ENCODE peak calls at places on chromosomes 3 and 15, in ten cellular contexts. T is activated naive CD4-positive, alpha-beta T cell; H is cardiac muscle cell; C is H1; N is head of caudate nucleus; I is SHP77; U is neural progenitor cell; P is GM23248; X is NCI-H774; Z is left lung. A is an unnamed sample.

GRCh38 chr3:29152379-29152778 is 128.5 kb upstream of the RBMS3 start:
- DNase-seq in T (no peak), H (no peak), C (no peak), N (no peak), I (no peak), U (peak; percentile 28), P (no peak), X (no peak), Z (no peak), A (no peak)

GRCh38 chr3:66885326-66886000 is 112.6 kb upstream of the KBTBD8 start:
- DNase-seq in T (no peak), H (no peak), C (no peak), N (no peak), I (no peak), U (peak; percentile 63), P (peak; percentile 51), X (no peak), Z (no peak), A (no peak)

GRCh38 chr3:98775459-98775858 is 12.3 kb downstream of the ST3GAL6 start:
- DNase-seq in T (no peak), H (no peak), C (no peak), N (no peak), I (no peak), U (no peak), P (no peak), X (no peak), Z (no peak), A (no peak)

GRCh38 chr3:194212021-194212868 is 76.3 kb downstream of the HES1 start:
- DNase-seq in T (no peak), H (peak; percentile 37), C (peak; percentile 61), N (no peak), I (no peak), U (peak; percentile 91), P (no peak), X (peak; percentile 59), Z (no peak), A (no peak)

GRCh38 chr3:48555949-48556795 is 431 bp downstream of the PFKFB4 start:
- DNase-seq in T (no peak), H (no peak), C (no peak), N (peak; percentile 44), I (no peak), U (no peak), P (no peak), X (no peak), Z (no peak), A (no peak)

GRCh38 chr3:152258448-152259302 is 10.1 kb upstream of the MBNL1 start:
- DNase-seq in T (peak; percentile 2), H (no peak), C (no peak), N (no peak), I (no peak), U (no peak), P (peak; percentile 99), X (no peak), Z (peak; percentile 67), A (peak; percentile 82)

GRCh38 chr3:105343991-105344390 is 22.7 kb upstream of the ALCAM start:
- DNase-seq in T (no peak), H (no peak), C (no peak), N (no peak), I (no peak), U (no peak), P (no peak), X (no peak), Z (no peak), A (no peak)

GRCh38 chr15:36271048-36271447 is 308.4 kb upstream of the CDIN1 start:
- DNase-seq in T (no peak), H (no peak), C (no peak), N (no peak), I (no peak), U (peak; percentile 93), P (no peak), X (no peak), Z (no peak), A (no peak)

GRCh38 chr15:76328962-76329361 is 7.6 kb upstream of the ISL2 start:
- DNase-seq in T (no peak), H (no peak), C (no peak), N (peak; percentile 33), I (no peak), U (no peak), P (peak; percentile 63), X (no peak), Z (no peak), A (no peak)

GRCh38 chr3:46895204-46895660 is 17.7 kb downstream of the PTH1R start:
- DNase-seq in T (peak; percentile 66), H (peak; percentile 67), C (peak; percentile 80), N (peak; percentile 87), I (peak; percentile 45), U (peak; percentile 69), P (peak; percentile 64), X (no peak), Z (no peak), A (no peak)

GRCh38 chr15:73969151-73969759 is 22.8 kb downstream of the STOML1 start:
- DNase-seq in T (no peak), H (no peak), C (no peak), N (no peak), I (no peak), U (no peak), P (peak; percentile 47), X (no peak), Z (peak; percentile 2), A (no peak)

GRCh38 chr15:43521419-43521818 is 4.0 kb downstream of the MAP1A start:
- DNase-seq in T (no peak), H (no peak), C (no peak), N (no peak), I (no peak), U (no peak), P (no peak), X (no peak), Z (no peak), A (no peak)

GRCh38 chr3:158640646-158641045 is 3.7 kb upstream of the GFM1 start:
- DNase-seq in T (no peak), H (no peak), C (no peak), N (no peak), I (no peak), U (no peak), P (no peak), X (no peak), Z (no peak), A (no peak)

GRCh38 chr15:79872358-79873017 is 24.3 kb downstream of the MTHFS start:
- DNase-seq in T (no peak), H (no peak), C (no peak), N (no peak), I (no peak), U (no peak), P (peak; percentile 27), X (no peak), Z (peak; percentile 41), A (no peak)

GRCh38 chr3:187227658-187228258 is 30.5 kb downstream of the RTP1 start:
- DNase-seq in T (no peak), H (no peak), C (no peak), N (no peak), I (no peak), U (no peak), P (peak; percentile 89), X (no peak), Z (no peak), A (peak; percentile 43)

GRCh38 chr3:72887723-72888545 is at the start of gene GXYLT2:
- DNase-seq in T (no peak), H (peak; percentile 89), C (peak; percentile 80), N (peak; percentile 91), I (peak; percentile 67), U (peak; percentile 93), P (peak; percentile 81), X (no peak), Z (peak; percentile 83), A (no peak)

GRCh38 chr3:53120336-53120735 is 9.9 kb downstream of the RFT1 start:
- DNase-seq in T (no peak), H (no peak), C (no peak), N (no peak), I (no peak), U (no peak), P (no peak), X (no peak), Z (no peak), A (no peak)

GRCh38 chr3:20185364-20185732 is 658 bp downstream of the SGO1 start:
- DNase-seq in T (no peak), H (peak; percentile 23), C (peak; percentile 48), N (no peak), I (no peak), U (peak; percentile 41), P (peak; percentile 48), X (no peak), Z (no peak), A (no peak)

A was measured in AG04450.